ENCODE peak calls at places on chromosomes 12 and 14, in four cellular contexts. One of them, this sample, is unnamed.

GRCh38 chr14:92726135-92726932 is 22.1 kb downstream of the LGMN start:
- DNase-seq in K562: peak
- DNase-seq in GM12878: no peak
- DNase-seq in HepG2: no peak
- DNase-seq in this sample: no peak

GRCh38 chr12:45745861-45746277 is 16.4 kb downstream of the ARID2 start:
- DNase-seq in K562: no peak
- DNase-seq in GM12878: no peak
- DNase-seq in HepG2: no peak
- DNase-seq in this sample: no peak

GRCh38 chr12:47397664-47398281 is 308.1 kb downstream of the RPAP3 start:
- DNase-seq in K562: peak
- DNase-seq in GM12878: no peak
- DNase-seq in HepG2: peak
- DNase-seq in this sample: peak

GRCh38 chr14:26859483-26859882 is 261.6 kb upstream of the NOVA1 start:
- DNase-seq in K562: no peak
- DNase-seq in GM12878: no peak
- DNase-seq in HepG2: no peak
- DNase-seq in this sample: no peak

GRCh38 chr14:75134644-75135043 is 7.8 kb upstream of the NEK9 start:
- DNase-seq in K562: no peak
- DNase-seq in GM12878: no peak
- DNase-seq in HepG2: no peak
- DNase-seq in this sample: no peak

GRCh38 chr14:34843011-34843554 is 32.1 kb downstream of the BAZ1A start:
- DNase-seq in K562: peak
- DNase-seq in GM12878: peak
- DNase-seq in HepG2: peak
- DNase-seq in this sample: no peak

GRCh38 chr12:26953447-26953846 is 15.2 kb downstream of the FGFR1OP2 start:
- DNase-seq in K562: no peak
- DNase-seq in GM12878: no peak
- DNase-seq in HepG2: no peak
- DNase-seq in this sample: no peak

GRCh38 chr14:61601923-61602732 is 93.2 kb upstream of the HIF1A start:
- DNase-seq in K562: no peak
- DNase-seq in GM12878: no peak
- DNase-seq in HepG2: no peak
- DNase-seq in this sample: peak

GRCh38 chr12:32669584-32669983 is 9.5 kb upstream of the DNM1L start:
- DNase-seq in K562: no peak
- DNase-seq in GM12878: no peak
- DNase-seq in HepG2: no peak
- DNase-seq in this sample: no peak

GRCh38 chr14:33556382-33557121 is 394.3 kb downstream of the EGLN3 start:
- DNase-seq in K562: no peak
- DNase-seq in GM12878: no peak
- DNase-seq in HepG2: no peak
- DNase-seq in this sample: no peak

GRCh38 chr12:101455685-101456084 is 19.5 kb upstream of the SPIC start:
- DNase-seq in K562: no peak
- DNase-seq in GM12878: no peak
- DNase-seq in HepG2: no peak
- DNase-seq in this sample: no peak

GRCh38 chr12:51362747-51363342 is 16.4 kb upstream of the CELA1 start:
- DNase-seq in K562: peak
- DNase-seq in GM12878: no peak
- DNase-seq in HepG2: no peak
- DNase-seq in this sample: no peak

GRCh38 chr12:46442239-46442638 is 69.7 kb upstream of the SLC38A2 start:
- DNase-seq in K562: no peak
- DNase-seq in GM12878: no peak
- DNase-seq in HepG2: no peak
- DNase-seq in this sample: no peak

GRCh38 chr14:77154421-77154820 is 12.8 kb upstream of the ZDHHC22 start:
- DNase-seq in K562: no peak
- DNase-seq in GM12878: no peak
- DNase-seq in HepG2: no peak
- DNase-seq in this sample: no peak

GRCh38 chr12:43407816-43408645 is 144.0 kb downstream of the ADAMTS20 start:
- DNase-seq in K562: no peak
- DNase-seq in GM12878: no peak
- DNase-seq in HepG2: no peak
- DNase-seq in this sample: no peak

GRCh38 chr14:69673099-69673498 is 61.7 kb downstream of the SUSD6 start:
- DNase-seq in K562: no peak
- DNase-seq in GM12878: no peak
- DNase-seq in HepG2: no peak
- DNase-seq in this sample: no peak

GRCh38 chr12:57966536-57966935 is 25.2 kb downstream of the ATP23 start:
- DNase-seq in K562: no peak
- DNase-seq in GM12878: no peak
- DNase-seq in HepG2: no peak
- DNase-seq in this sample: no peak

GRCh38 chr12:12024958-12025682 is 45.6 kb upstream of the BCL2L14 start:
- DNase-seq in K562: no peak
- DNase-seq in GM12878: peak
- DNase-seq in HepG2: no peak
- DNase-seq in this sample: no peak

GRCh38 chr12:13941258-13942249 is 39.8 kb downstream of the GRIN2B start:
- DNase-seq in K562: peak
- DNase-seq in GM12878: no peak
- DNase-seq in HepG2: peak
- DNase-seq in this sample: peak

GRCh38 chr12:131379758-131380157 is 331.1 kb upstream of the SFSWAP start:
- DNase-seq in K562: no peak
- DNase-seq in GM12878: no peak
- DNase-seq in HepG2: no peak
- DNase-seq in this sample: no peak

GRCh38 chr12:42912367-42912766 is 322.8 kb upstream of the PRICKLE1 start:
- DNase-seq in K562: no peak
- DNase-seq in GM12878: no peak
- DNase-seq in HepG2: no peak
- DNase-seq in this sample: no peak

GRCh38 chr12:30754750-30755394 is at the start of gene CAPRIN2:
- DNase-seq in K562: peak
- DNase-seq in GM12878: peak
- DNase-seq in HepG2: peak
- DNase-seq in this sample: peak

GRCh38 chr12:57887631-57888406 is 41.3 kb upstream of the CTDSP2 start:
- DNase-seq in K562: no peak
- DNase-seq in GM12878: no peak
- DNase-seq in HepG2: no peak
- DNase-seq in this sample: no peak

GRCh38 chr12:13005649-13006048 is 5.6 kb upstream of the HEBP1 start:
- DNase-seq in K562: no peak
- DNase-seq in GM12878: no peak
- DNase-seq in HepG2: no peak
- DNase-seq in this sample: no peak

GRCh38 chr12:77746108-77746507 is 84.6 kb upstream of the NAV3 start:
- DNase-seq in K562: no peak
- DNase-seq in GM12878: peak
- DNase-seq in HepG2: no peak
- DNase-seq in this sample: no peak

GRCh38 chr14:58026967-58027366 is 125.0 kb downstream of the ARMH4 start:
- DNase-seq in K562: no peak
- DNase-seq in GM12878: no peak
- DNase-seq in HepG2: no peak
- DNase-seq in this sample: no peak
- TF ChIP-seq TARDBP in K562: no peak
- TF ChIP-seq TARDBP in GM12878: no peak
- TF ChIP-seq TARDBP in HepG2: no peak
- TF ChIP-seq TARDBP in this sample: no peak

GRCh38 chr14:93937519-93937918 is 10.4 kb downstream of the FAM181A start:
- DNase-seq in K562: no peak
- DNase-seq in GM12878: no peak
- DNase-seq in HepG2: no peak
- DNase-seq in this sample: no peak
- TF ChIP-seq TARDBP in K562: no peak
- TF ChIP-seq TARDBP in GM12878: no peak
- TF ChIP-seq TARDBP in HepG2: no peak
- TF ChIP-seq TARDBP in this sample: no peak

GRCh38 chr14:81429028-81429427 is 28.9 kb upstream of the STON2 start:
- DNase-seq in K562: no peak
- DNase-seq in GM12878: no peak
- DNase-seq in HepG2: no peak
- DNase-seq in this sample: no peak

GRCh38 chr14:81432171-81432570 is 32.0 kb upstream of the STON2 start:
- DNase-seq in K562: peak
- DNase-seq in GM12878: no peak
- DNase-seq in HepG2: no peak
- DNase-seq in this sample: no peak

GRCh38 chr14:81423504-81423903 is 23.4 kb upstream of the STON2 start:
- DNase-seq in K562: peak
- DNase-seq in GM12878: no peak
- DNase-seq in HepG2: no peak
- DNase-seq in this sample: no peak

GRCh38 chr14:81430284-81430683 is 30.2 kb upstream of the STON2 start:
- DNase-seq in K562: no peak
- DNase-seq in GM12878: no peak
- DNase-seq in HepG2: no peak
- DNase-seq in this sample: no peak

DNA sequence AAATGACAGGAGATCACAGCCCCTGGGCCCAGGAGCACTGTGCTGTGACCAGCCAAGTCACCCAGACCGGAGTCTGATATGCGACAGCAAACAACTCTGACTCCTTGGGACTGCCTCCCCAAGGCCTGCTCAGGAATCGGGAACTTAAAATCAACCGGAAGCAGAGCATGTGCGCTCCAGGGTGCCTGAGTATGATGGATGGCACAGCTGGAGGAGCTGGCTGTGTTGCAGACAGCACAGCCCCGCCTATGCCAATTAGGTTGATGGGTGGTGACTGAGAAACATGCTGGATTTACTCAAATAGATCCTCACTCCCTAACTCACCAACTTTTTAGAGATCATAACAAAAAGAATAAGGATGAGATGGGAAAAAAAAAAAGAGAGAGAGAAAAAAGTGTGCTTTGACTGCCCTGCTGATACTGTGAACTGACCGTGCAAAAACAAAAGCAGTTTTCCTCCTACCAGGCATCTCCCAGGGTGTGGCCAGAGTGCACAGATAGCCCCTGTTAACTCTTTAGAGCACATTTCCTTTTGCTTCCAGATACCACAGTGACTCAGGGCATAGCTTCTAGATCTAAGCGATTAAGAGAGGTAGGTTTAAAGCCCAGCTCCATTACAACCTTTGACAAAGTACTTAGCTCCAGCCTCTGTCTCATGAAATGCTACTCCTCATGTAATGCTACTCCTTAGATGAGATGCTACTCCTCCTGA is 27.4 kb upstream of the STON2 start:
- DNase-seq in K562: peak
- DNase-seq in GM12878: no peak
- DNase-seq in HepG2: no peak
- DNase-seq in this sample: peak
- TF ChIP-seq TARDBP in K562: no peak
- TF ChIP-seq TARDBP in GM12878: no peak
- TF ChIP-seq TARDBP in HepG2: no peak
- TF ChIP-seq TARDBP in this sample: no peak

GRCh38 chr12:113862570-113863454 is 103.3 kb downstream of the RBM19 start:
- DNase-seq in K562: peak
- DNase-seq in GM12878: peak
- DNase-seq in HepG2: no peak
- DNase-seq in this sample: no peak
- TF ChIP-seq TARDBP in K562: no peak
- TF ChIP-seq TARDBP in GM12878: no peak
- TF ChIP-seq TARDBP in HepG2: no peak
- TF ChIP-seq TARDBP in this sample: no peak

DNA sequence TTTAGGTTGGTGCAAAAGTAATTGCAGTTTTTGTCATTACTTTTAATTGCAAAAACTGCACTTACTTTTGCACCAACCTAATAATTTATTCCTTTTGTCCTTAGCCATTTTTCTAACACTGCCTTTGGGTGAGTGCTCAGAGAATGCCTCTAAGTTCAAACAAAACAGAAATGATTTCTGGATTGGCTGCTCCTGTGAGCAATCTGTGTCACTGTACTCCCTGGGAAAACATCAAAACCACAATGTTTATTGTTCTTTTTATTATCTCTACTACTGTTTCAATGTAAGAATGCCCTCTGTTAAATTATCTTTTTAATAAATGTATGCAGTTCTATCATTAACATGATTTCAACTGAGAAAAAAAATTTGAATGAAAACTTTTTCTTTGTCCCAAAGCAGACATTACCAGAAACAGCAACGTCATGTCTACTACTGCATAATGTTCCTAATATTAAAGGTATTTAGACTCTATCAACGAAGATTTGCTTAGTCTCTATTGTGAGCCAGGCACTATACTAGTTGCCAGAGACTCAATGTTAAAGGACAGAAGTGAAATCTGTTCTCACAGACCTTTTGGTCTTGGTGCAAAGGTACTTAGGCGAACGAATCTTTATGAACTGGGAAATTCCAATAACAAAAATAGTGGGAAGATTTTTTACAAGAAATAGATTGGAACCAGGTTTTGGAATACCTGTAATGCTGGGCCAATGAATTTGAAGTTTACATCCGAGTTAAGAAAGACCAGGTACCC is 6.2 kb downstream of the SLC41A2 start:
- DNase-seq in K562: no peak
- DNase-seq in GM12878: no peak
- DNase-seq in HepG2: no peak
- DNase-seq in this sample: no peak
- TF ChIP-seq TARDBP in K562: no peak
- TF ChIP-seq TARDBP in GM12878: no peak
- TF ChIP-seq TARDBP in HepG2: no peak
- TF ChIP-seq TARDBP in this sample: no peak

GRCh38 chr14:68593806-68594536 is 198.9 kb downstream of the ZFP36L1 start:
- DNase-seq in K562: no peak
- DNase-seq in GM12878: no peak
- DNase-seq in HepG2: peak
- DNase-seq in this sample: no peak
- TF ChIP-seq TARDBP in K562: no peak
- TF ChIP-seq TARDBP in GM12878: no peak
- TF ChIP-seq TARDBP in HepG2: no peak
- TF ChIP-seq TARDBP in this sample: no peak